ENCODE peak calls at places on chromosome 9, in nine cellular contexts. S is colonic mucosa, K is astrocyte, Z is cardiac muscle cell, P is K562, B is tibial nerve, C is heart right ventricle, M is Peyer's patch, N is sigmoid colon. D is an unnamed sample.

GRCh38 chr9:74555015-74555414 is 57.9 kb downstream of the RORB start:
- DNase-seq in S (no peak), K (no peak), Z (no peak), P (no peak), B (no peak), C (no peak), M (no peak), N (no peak), D (no peak)

GRCh38 chr9:82991684-82992083 is 71.3 kb downstream of the RASEF start:
- DNase-seq in S (no peak), K (no peak), Z (no peak), P (no peak), B (peak; percentile 7), C (peak; percentile 21), M (no peak), N (no peak), D (no peak)

GRCh38 chr9:132128191-132128590 is 33.7 kb upstream of the NTNG2 start:
- DNase-seq in S (no peak), K (no peak), Z (no peak), P (no peak), B (no peak), C (no peak), M (no peak), N (no peak), D (no peak)

GRCh38 chr9:116697341-116697740 is 10.2 kb downstream of the TRIM32 start:
- DNase-seq in S (no peak), K (peak; percentile 75), Z (no peak), P (no peak), B (no peak), C (no peak), M (no peak), N (no peak), D (peak; percentile 41)

GRCh38 chr9:127245637-127246164 is 18.9 kb upstream of the GARNL3 start:
- DNase-seq in S (peak; percentile 24), K (no peak), Z (no peak), P (no peak), B (no peak), C (no peak), M (no peak), N (no peak), D (no peak)

GRCh38 chr9:68507098-68507795 is 33.4 kb downstream of the TMEM252 start:
- DNase-seq in S (no peak), K (no peak), Z (peak; percentile 61), P (peak; percentile 17), B (no peak), C (no peak), M (no peak), N (no peak), D (peak; percentile 25)

GRCh38 chr9:12416736-12417135 is 276.4 kb upstream of the TYRP1 start:
- DNase-seq in S (no peak), K (no peak), Z (no peak), P (no peak), B (no peak), C (no peak), M (no peak), N (no peak), D (no peak)

GRCh38 chr9:97769208-97769607 is 72.1 kb upstream of the XPA start:
- DNase-seq in S (no peak), K (no peak), Z (no peak), P (no peak), B (no peak), C (no peak), M (no peak), N (no peak), D (peak; percentile 60)

GRCh38 chr9:34633851-34634550 is 3.6 kb downstream of the SIGMAR1 start:
- DNase-seq in S (peak; percentile 72), K (peak; percentile 16), Z (peak; percentile 77), P (peak; percentile 71), B (peak; percentile 54), C (peak; percentile 64), M (peak; percentile 54), N (peak; percentile 79), D (peak; percentile 59)

GRCh38 chr9:112278152-112278551 is 55.3 kb downstream of the PTBP3 start:
- DNase-seq in S (no peak), K (peak; percentile 8), Z (peak; percentile 32), P (peak; percentile 9), B (no peak), C (no peak), M (no peak), N (no peak), D (no peak)

GRCh38 chr9:100511205-100511604 is 38.3 kb downstream of the TMEFF1 start:
- DNase-seq in S (no peak), K (no peak), Z (no peak), P (no peak), B (no peak), C (no peak), M (no peak), N (no peak), D (no peak)

GRCh38 chr9:2043243-2043642 is 28.1 kb downstream of the SMARCA2 start:
- DNase-seq in S (no peak), K (no peak), Z (no peak), P (no peak), B (no peak), C (no peak), M (no peak), N (no peak), D (no peak)

GRCh38 chr9:2043881-2044462 is 28.8 kb downstream of the SMARCA2 start:
- DNase-seq in S (no peak), K (no peak), Z (no peak), P (no peak), B (no peak), C (no peak), M (no peak), N (no peak), D (no peak)

GRCh38 chr9:2040828-2041227 is 25.7 kb downstream of the SMARCA2 start:
- DNase-seq in S (no peak), K (no peak), Z (no peak), P (no peak), B (no peak), C (no peak), M (no peak), N (no peak), D (peak; percentile 69)

GRCh38 chr9:2039294-2040180 is 24.4 kb downstream of the SMARCA2 start:
- DNase-seq in S (no peak), K (no peak), Z (no peak), P (no peak), B (no peak), C (no peak), M (no peak), N (peak; percentile 64), D (no peak)

GRCh38 chr9:2041736-2042135 is 26.6 kb downstream of the SMARCA2 start:
- DNase-seq in S (no peak), K (no peak), Z (no peak), P (no peak), B (no peak), C (no peak), M (no peak), N (no peak), D (no peak)
- H3K36me3 ChIP-seq in S (no peaks in the 10 kb centered on the region), K (peaks cover 10% of the 10 kb centered on the region), Z (peaks cover 7% of the 10 kb centered on the region), P (peaks cover 58% of the 10 kb centered on the region), B (peaks cover 45% of the 10 kb centered on the region), C (no peaks in the 10 kb centered on the region), M (no peaks in the 10 kb centered on the region), N (peaks cover 23% of the 10 kb centered on the region), D (peaks cover 5% of the 10 kb centered on the region)

GRCh38 chr9:36793277-36793676 is 220.6 kb downstream of the MELK start:
- DNase-seq in S (no peak), K (no peak), Z (no peak), P (peak; percentile 22), B (no peak), C (no peak), M (no peak), N (no peak), D (no peak)
- TF ChIP-seq CTCF in S (no peak), K (no peak), Z (peak; percentile 24), P (peak; percentile 56), B (no peak), C (no peak), M (no peak), N (no peak), D (peak; percentile 12)

GRCh38 chr9:105458404-105458803 is 10.6 kb downstream of the FSD1L start:
- DNase-seq in S (no peak), K (no peak), Z (no peak), P (peak; percentile 14), B (no peak), C (no peak), M (no peak), N (no peak), D (no peak)

GRCh38 chr9:105459329-105459728 is 11.5 kb downstream of the FSD1L start:
- DNase-seq in S (no peak), K (no peak), Z (no peak), P (no peak), B (no peak), C (no peak), M (no peak), N (no peak), D (no peak)

GRCh38 chr9:105452185-105452584 is 4.4 kb downstream of the FSD1L start:
- DNase-seq in S (no peak), K (no peak), Z (no peak), P (no peak), B (no peak), C (no peak), M (no peak), N (no peak), D (no peak)

GRCh38 chr9:105457560-105458294 is 9.9 kb downstream of the FSD1L start:
- DNase-seq in S (no peak), K (no peak), Z (no peak), P (no peak), B (no peak), C (peak; percentile 48), M (no peak), N (peak; percentile 65), D (no peak)

DNA sequence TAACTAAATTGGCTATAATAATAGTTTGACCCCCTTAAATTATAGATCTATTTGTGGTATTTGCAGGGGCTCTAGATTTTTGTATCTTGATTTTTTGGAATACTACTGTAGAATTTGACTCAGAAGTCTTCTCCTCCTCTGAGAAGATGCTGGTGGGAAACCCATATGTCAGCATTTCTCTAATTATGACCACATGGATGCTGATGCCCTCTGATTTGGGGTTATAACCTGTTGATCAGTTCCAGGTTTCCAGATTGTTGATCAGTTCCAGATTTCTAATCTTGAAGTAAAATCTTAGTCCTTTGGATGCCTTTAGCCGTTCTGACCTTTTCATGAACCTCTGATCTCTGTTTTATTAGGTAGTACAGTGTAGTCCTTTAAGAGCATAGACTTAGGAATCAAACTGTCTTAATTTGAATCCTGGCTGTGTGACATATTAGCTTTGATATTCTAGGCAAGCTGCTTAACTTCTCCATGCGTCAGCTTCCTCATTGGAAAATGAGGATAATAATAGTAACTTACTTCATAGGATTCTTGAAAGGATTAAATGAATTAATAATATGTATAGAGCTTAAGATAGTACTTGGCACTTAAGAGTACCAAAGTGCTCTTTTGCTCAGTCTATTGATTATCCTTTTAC is 8.1 kb downstream of the FSD1L start:
- DNase-seq in S (no peak), K (no peak), Z (no peak), P (no peak), B (no peak), C (no peak), M (no peak), N (no peak), D (no peak)
- H3K36me3 ChIP-seq in S (no peaks in the 10 kb centered on the region), K (no peaks in the 10 kb centered on the region), Z (no peaks in the 10 kb centered on the region), P (no peaks in the 10 kb centered on the region), B (peaks cover 6% of the 10 kb centered on the region), C (no peaks in the 10 kb centered on the region), M (no peaks in the 10 kb centered on the region), N (no peaks in the 10 kb centered on the region), D (no peaks in the 10 kb centered on the region)

DNA sequence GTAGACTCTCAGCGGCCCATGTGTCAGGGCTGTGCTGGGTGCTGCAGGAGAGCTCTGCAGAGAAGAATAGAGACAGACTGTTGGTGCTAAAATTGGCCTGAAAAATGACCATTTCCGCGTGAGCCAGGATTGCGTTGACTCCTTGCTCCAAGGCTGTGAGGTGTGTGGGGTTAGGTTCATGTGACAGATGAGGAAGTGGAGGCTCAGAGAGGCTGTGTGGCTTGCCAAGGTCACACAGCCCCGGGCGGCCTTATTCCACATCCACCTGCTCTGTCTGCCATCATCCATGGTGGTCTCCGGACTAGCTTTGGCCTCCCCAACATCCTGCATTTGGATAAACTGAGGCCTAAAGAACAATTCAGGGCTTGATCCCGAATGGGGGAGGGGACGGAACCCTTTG is 15.2 kb downstream of the NEK6 start:
- DNase-seq in S (no peak), K (no peak), Z (no peak), P (no peak), B (no peak), C (no peak), M (no peak), N (no peak), D (no peak)
- TF ChIP-seq CTCF in S (no peak), K (no peak), Z (no peak), P (no peak), B (no peak), C (no peak), M (no peak), N (no peak), D (no peak)

D was measured in bronchial epithelial cell.